ENCODE peak calls at places on chromosomes 4 and X, in four cellular contexts. K, H, J and E are unnamed samples.

GRCh38 chr4:179595671-179596410 is 2153.6 kb upstream of the AGA start:
- DNase-seq in K (no peak), H (peak), J (no peak), E (no peak)

GRCh38 chrX:120561634-120562568 is 1.1 kb upstream of the CUL4B start:
- DNase-seq in K (no peak), H (no peak), J (no peak), E (no peak)

GRCh38 chrX:130083656-130084382 is 26.5 kb downstream of the ELF4 start:
- DNase-seq in K (peak), H (no peak), J (no peak), E (no peak)

GRCh38 chr4:124000233-124000632 is 603.6 kb downstream of the SPRY1 start:
- DNase-seq in K (no peak), H (no peak), J (no peak), E (no peak)

GRCh38 chrX:21799767-21800166 is 39.6 kb upstream of the MBTPS2 start:
- DNase-seq in K (no peak), H (no peak), J (no peak), E (no peak)

GRCh38 chrX:115333446-115333845 is 43.9 kb downstream of the LUZP4 start:
- DNase-seq in K (no peak), H (no peak), J (no peak), E (no peak)

GRCh38 chr4:11341337-11342043 is 87.2 kb downstream of the HS3ST1 start:
- DNase-seq in K (no peak), H (no peak), J (no peak), E (no peak)

GRCh38 chr4:141021397-141022194 is 111.7 kb downstream of the RNF150 start:
- DNase-seq in K (no peak), H (no peak), J (no peak), E (no peak)

GRCh38 chr4:158739600-158739999 is 16.4 kb upstream of the PPID start:
- DNase-seq in K (no peak), H (no peak), J (no peak), E (no peak)

GRCh38 chrX:150694738-150695410 is 1.7 kb downstream of the MTMR1 start:
- DNase-seq in K (peak), H (no peak), J (peak), E (no peak)

GRCh38 chr4:664713-665231 is 9.3 kb downstream of the ATP5ME start:
- DNase-seq in K (peak), H (no peak), J (no peak), E (no peak)

GRCh38 chrX:2901367-2902036 is 27.6 kb downstream of the ARSD start:
- DNase-seq in K (no peak), H (no peak), J (no peak), E (no peak)

GRCh38 chr4:3657917-3658913 is 108.0 kb upstream of the ADRA2C start:
- DNase-seq in K (no peak), H (no peak), J (no peak), E (no peak)

GRCh38 chr4:94762326-94762725 is 4.6 kb downstream of the BMPR1B start:
- DNase-seq in K (no peak), H (no peak), J (no peak), E (no peak)

GRCh38 chr4:82905205-82905604 is 4.7 kb downstream of the THAP9 start:
- DNase-seq in K (no peak), H (peak), J (no peak), E (no peak)

GRCh38 chrX:130413415-130413814 is 11.6 kb downstream of the RBMX2 start:
- DNase-seq in K (no peak), H (no peak), J (no peak), E (no peak)

GRCh38 chrX:154732421-154733071 is 18.3 kb downstream of the GAB3 start:
- DNase-seq in K (no peak), H (peak), J (no peak), E (no peak)

GRCh38 chrX:103628386-103629290 is at the start of gene TCEAL1:
- DNase-seq in K (peak), H (peak), J (peak), E (peak)

GRCh38 chr4:42150653-42151567 is 1.5 kb downstream of the BEND4 start:
- DNase-seq in K (no peak), H (no peak), J (peak), E (no peak)

GRCh38 chrX:133670394-133670793 is 255.1 kb upstream of the GPC4 start:
- DNase-seq in K (no peak), H (peak), J (no peak), E (no peak)